ENCODE peak calls at places on chromosomes 5 and 9, in ten cellular contexts. B is GM20000; Q is activated CD8-positive, alpha-beta T cell treated with anti-CD3 and anti-CD28 coated beads for 36 hours; K is AG04449; D is right atrium auricular region; C is mesendoderm; L is hypothalamus; X is PC-3; G is endothelial cell; F is EL. R is an unnamed sample.

GRCh38 chr5:22970956-22971618 is 117.9 kb upstream of the CDH12 start:
- DNase-seq in X (no peak), L (no peak), F (no peak), Q (no peak), G (no peak), K (no peak), C (no peak), B (no peak), D (no peak), R (no peak)

GRCh38 chr9:36987409-36987808 is 46.7 kb downstream of the PAX5 start:
- DNase-seq in K (no peak), F (no peak), D (no peak), L (no peak), Q (no peak), X (no peak), B (no peak), C (no peak), G (no peak), R (no peak)

GRCh38 chr5:100772011-100772410 is 131.1 kb downstream of the ST8SIA4 start:
- DNase-seq in C (no peak), K (no peak), D (no peak), G (no peak), L (no peak), B (no peak), Q (no peak), F (no peak), X (no peak), R (no peak)

GRCh38 chr5:149264432-149265069 is 7.1 kb upstream of the AFAP1L1 start:
- DNase-seq in X (peak), G (peak), K (no peak), F (no peak), L (no peak), B (peak), Q (peak), C (peak), D (no peak), R (no peak)

GRCh38 chr9:89505795-89506385 is 8.0 kb upstream of the SEMA4D start:
- DNase-seq in B (no peak), G (no peak), X (no peak), D (no peak), C (no peak), Q (no peak), F (no peak), K (no peak), L (no peak), R (no peak)

GRCh38 chr5:76544268-76544926 is 78.8 kb downstream of the F2RL2 start:
- DNase-seq in C (peak), L (no peak), X (peak), F (peak), Q (peak), K (no peak), D (no peak), G (peak), B (peak), R (peak)

GRCh38 chr9:88421348-88421747 is 33.1 kb downstream of the SPIN1 start:
- DNase-seq in G (no peak), B (no peak), C (no peak), K (no peak), L (no peak), F (no peak), X (no peak), Q (no peak), D (no peak), R (no peak)

GRCh38 chr5:10695759-10696543 is 65.1 kb downstream of the DAP start:
- DNase-seq in G (no peak), Q (peak), D (no peak), L (no peak), X (no peak), B (no peak), K (no peak), F (peak), C (no peak), R (no peak)

GRCh38 chr9:116837038-116837998 is 150.2 kb downstream of the TRIM32 start:
- DNase-seq in C (peak), Q (no peak), B (no peak), L (no peak), F (no peak), X (peak), K (no peak), D (no peak), G (no peak), R (no peak)

GRCh38 chr5:79811904-79812303 is 122.3 kb downstream of the CMYA5 start:
- DNase-seq in D (no peak), C (no peak), K (no peak), X (no peak), B (no peak), G (no peak), F (no peak), Q (no peak), L (no peak), R (no peak)

GRCh38 chr9:14993061-14993800 is 83.0 kb upstream of the FREM1 start:
- DNase-seq in B (no peak), X (no peak), D (peak), C (peak), Q (peak), K (peak), F (peak), L (peak), G (peak), R (no peak)

GRCh38 chr9:104494808-104495207 is 9.3 kb upstream of the OR13F1 start:
- DNase-seq in G (no peak), D (no peak), L (no peak), C (peak), X (peak), K (no peak), Q (no peak), B (no peak), F (no peak), R (no peak)

GRCh38 chr5:74212336-74212735 is 428.2 kb downstream of the ENC1 start:
- DNase-seq in L (no peak), F (peak), B (no peak), D (no peak), G (peak), C (peak), K (no peak), Q (peak), X (peak), R (no peak)